ENCODE peak calls at places on chromosomes 5 and 9, in four cellular contexts. One of them, this sample, is unnamed.

GRCh38 chr5:157359350-157359910 is 93.5 kb downstream of the CYFIP2 start:
- DNase-seq in head of caudate nucleus: no peak
- DNase-seq in HTR-8/SVneo: no peak
- DNase-seq in AG20443: peak
- DNase-seq in this sample: no peak

GRCh38 chr5:95281211-95281610 is 3.7 kb downstream of the MCTP1 start:
- DNase-seq in head of caudate nucleus: no peak
- DNase-seq in HTR-8/SVneo: peak
- DNase-seq in AG20443: peak
- DNase-seq in this sample: no peak

GRCh38 chr5:97735209-97735608 is 552.2 kb upstream of the RIOK2 start:
- DNase-seq in head of caudate nucleus: no peak
- DNase-seq in HTR-8/SVneo: no peak
- DNase-seq in AG20443: peak
- DNase-seq in this sample: no peak

GRCh38 chr5:133696782-133697507 is 84.6 kb upstream of the FSTL4 start:
- DNase-seq in head of caudate nucleus: peak
- DNase-seq in HTR-8/SVneo: no peak
- DNase-seq in AG20443: no peak
- DNase-seq in this sample: peak

GRCh38 chr5:61790678-61791077 is 458.6 kb downstream of the ZSWIM6 start:
- DNase-seq in head of caudate nucleus: no peak
- DNase-seq in HTR-8/SVneo: no peak
- DNase-seq in AG20443: no peak
- DNase-seq in this sample: no peak

GRCh38 chr9:127904888-127905728 is 5.7 kb upstream of the ST6GALNAC6 start:
- DNase-seq in head of caudate nucleus: no peak
- DNase-seq in HTR-8/SVneo: no peak
- DNase-seq in AG20443: no peak
- DNase-seq in this sample: no peak

GRCh38 chr5:97528941-97529340 is 345.9 kb upstream of the RIOK2 start:
- DNase-seq in head of caudate nucleus: no peak
- DNase-seq in HTR-8/SVneo: no peak
- DNase-seq in AG20443: peak
- DNase-seq in this sample: no peak

GRCh38 chr5:172600571-172600970 is 40.5 kb upstream of the NEURL1B start:
- DNase-seq in head of caudate nucleus: no peak
- DNase-seq in HTR-8/SVneo: no peak
- DNase-seq in AG20443: no peak
- DNase-seq in this sample: no peak

GRCh38 chr5:175344331-175345200 is 99.4 kb downstream of the DRD1 start:
- DNase-seq in head of caudate nucleus: no peak
- DNase-seq in HTR-8/SVneo: peak
- DNase-seq in AG20443: peak
- DNase-seq in this sample: no peak

GRCh38 chr5:14447958-14448881 is 133.4 kb upstream of the OTULINL start:
- DNase-seq in head of caudate nucleus: no peak
- DNase-seq in HTR-8/SVneo: peak
- DNase-seq in AG20443: no peak
- DNase-seq in this sample: no peak

GRCh38 chr9:88425538-88425950 is 37.3 kb downstream of the SPIN1 start:
- DNase-seq in head of caudate nucleus: no peak
- DNase-seq in HTR-8/SVneo: no peak
- DNase-seq in AG20443: no peak
- DNase-seq in this sample: no peak

GRCh38 chr5:1386274-1386717 is 41.4 kb upstream of the CLPTM1L start:
- DNase-seq in head of caudate nucleus: peak
- DNase-seq in HTR-8/SVneo: peak
- DNase-seq in AG20443: peak
- DNase-seq in this sample: peak

GRCh38 chr9:23774266-23774665 is 51.8 kb downstream of the ELAVL2 start:
- DNase-seq in head of caudate nucleus: no peak
- DNase-seq in HTR-8/SVneo: no peak
- DNase-seq in AG20443: no peak
- DNase-seq in this sample: no peak

GRCh38 chr9:82882133-82882532 is 180.8 kb downstream of the RASEF start:
- DNase-seq in head of caudate nucleus: no peak
- DNase-seq in HTR-8/SVneo: no peak
- DNase-seq in AG20443: no peak
- DNase-seq in this sample: no peak

GRCh38 chr9:97704327-97704677 is 7.2 kb upstream of the XPA start:
- DNase-seq in head of caudate nucleus: no peak
- DNase-seq in HTR-8/SVneo: no peak
- DNase-seq in AG20443: no peak
- DNase-seq in this sample: no peak

GRCh38 chr5:93575466-93575865 is 5.6 kb downstream of the NR2F1-AS1 start:
- DNase-seq in head of caudate nucleus: no peak
- DNase-seq in HTR-8/SVneo: no peak
- DNase-seq in AG20443: no peak
- DNase-seq in this sample: no peak

GRCh38 chr5:172010278-172010677 is 3.8 kb upstream of the FBXW11 start:
- DNase-seq in head of caudate nucleus: no peak
- DNase-seq in HTR-8/SVneo: no peak
- DNase-seq in AG20443: no peak
- DNase-seq in this sample: peak

GRCh38 chr9:126397056-126397455 is 70.4 kb downstream of the MVB12B start:
- DNase-seq in head of caudate nucleus: no peak
- DNase-seq in HTR-8/SVneo: no peak
- DNase-seq in AG20443: no peak
- DNase-seq in this sample: no peak

GRCh38 chr5:115068239-115069086 is 101.2 kb downstream of the TRIM36 start:
- DNase-seq in head of caudate nucleus: no peak
- DNase-seq in HTR-8/SVneo: no peak
- DNase-seq in AG20443: no peak
- DNase-seq in this sample: no peak

GRCh38 chr9:7153134-7153533 is 395.4 kb downstream of the KDM4C start:
- DNase-seq in head of caudate nucleus: no peak
- DNase-seq in HTR-8/SVneo: no peak
- DNase-seq in AG20443: no peak
- DNase-seq in this sample: no peak

GRCh38 chr5:158979749-158980521 is 119.8 kb downstream of the EBF1 start:
- DNase-seq in head of caudate nucleus: peak
- DNase-seq in HTR-8/SVneo: peak
- DNase-seq in AG20443: peak
- DNase-seq in this sample: peak

GRCh38 chr5:169880012-169880673 is 100.2 kb downstream of the INSYN2B start:
- DNase-seq in head of caudate nucleus: no peak
- DNase-seq in HTR-8/SVneo: no peak
- DNase-seq in AG20443: no peak
- DNase-seq in this sample: no peak

GRCh38 chr9:32117291-32117690 is 267.2 kb upstream of the ACO1 start:
- DNase-seq in head of caudate nucleus: no peak
- DNase-seq in HTR-8/SVneo: no peak
- DNase-seq in AG20443: no peak
- DNase-seq in this sample: no peak

GRCh38 chr9:129290606-129291005 is 112.5 kb upstream of the IER5L start:
- DNase-seq in head of caudate nucleus: peak
- DNase-seq in HTR-8/SVneo: no peak
- DNase-seq in AG20443: peak
- DNase-seq in this sample: no peak

GRCh38 chr5:171314728-171315385 is 5.8 kb downstream of the TLX3 start:
- DNase-seq in head of caudate nucleus: no peak
- DNase-seq in HTR-8/SVneo: no peak
- DNase-seq in AG20443: peak
- DNase-seq in this sample: no peak

GRCh38 chr9:137178939-137179630 is 7.2 kb upstream of the TMEM210 start:
- DNase-seq in head of caudate nucleus: no peak
- DNase-seq in HTR-8/SVneo: no peak
- DNase-seq in AG20443: no peak
- DNase-seq in this sample: no peak

GRCh38 chr5:45038366-45038987 is 229.7 kb downstream of the MRPS30 start:
- DNase-seq in head of caudate nucleus: no peak
- DNase-seq in HTR-8/SVneo: peak
- DNase-seq in AG20443: peak
- DNase-seq in this sample: peak

GRCh38 chr9:10873999-10874398 is 261.2 kb upstream of the PTPRD start:
- DNase-seq in head of caudate nucleus: no peak
- DNase-seq in HTR-8/SVneo: no peak
- DNase-seq in AG20443: no peak
- DNase-seq in this sample: no peak

GRCh38 chr5:45110399-45110798 is 301.7 kb downstream of the MRPS30 start:
- DNase-seq in head of caudate nucleus: no peak
- DNase-seq in HTR-8/SVneo: no peak
- DNase-seq in AG20443: no peak
- DNase-seq in this sample: no peak

GRCh38 chr5:139575751-139576150 is 14.6 kb downstream of the UBE2D2 start:
- DNase-seq in head of caudate nucleus: no peak
- DNase-seq in HTR-8/SVneo: no peak
- DNase-seq in AG20443: no peak
- DNase-seq in this sample: no peak

GRCh38 chr5:141431286-141431685 is 979 bp downstream of the PCDHGA12 start:
- DNase-seq in head of caudate nucleus: no peak
- DNase-seq in HTR-8/SVneo: no peak
- DNase-seq in AG20443: no peak
- DNase-seq in this sample: no peak

GRCh38 chr5:40906351-40906751 is 2.9 kb upstream of the C7 start:
- DNase-seq in head of caudate nucleus: no peak
- DNase-seq in HTR-8/SVneo: no peak
- DNase-seq in AG20443: no peak
- DNase-seq in this sample: no peak

GRCh38 chr5:145936401-145937131 is at the start of gene SH3RF2:
- DNase-seq in head of caudate nucleus: peak
- DNase-seq in HTR-8/SVneo: peak
- DNase-seq in AG20443: peak
- DNase-seq in this sample: peak

GRCh38 chr9:127132921-127133647 is 10.6 kb upstream of the ANGPTL2 start:
- DNase-seq in head of caudate nucleus: no peak
- DNase-seq in HTR-8/SVneo: no peak
- DNase-seq in AG20443: peak
- DNase-seq in this sample: peak

GRCh38 chr9:72041775-72042194 is 18.6 kb downstream of the C9orf57 start:
- DNase-seq in head of caudate nucleus: no peak
- DNase-seq in HTR-8/SVneo: no peak
- DNase-seq in AG20443: peak
- DNase-seq in this sample: no peak

GRCh38 chr5:78405820-78406750 is 45.7 kb downstream of the SCAMP1 start:
- DNase-seq in head of caudate nucleus: no peak
- DNase-seq in HTR-8/SVneo: peak
- DNase-seq in AG20443: peak
- DNase-seq in this sample: no peak

GRCh38 chr9:95181226-95181818 is 136.2 kb downstream of the FANCC start:
- DNase-seq in head of caudate nucleus: no peak
- DNase-seq in HTR-8/SVneo: no peak
- DNase-seq in AG20443: no peak
- DNase-seq in this sample: no peak

GRCh38 chr5:61906820-61907219 is 399.2 kb upstream of the KIF2A start:
- DNase-seq in head of caudate nucleus: no peak
- DNase-seq in HTR-8/SVneo: no peak
- DNase-seq in AG20443: no peak
- DNase-seq in this sample: no peak